ENCODE peak calls at places on chromosomes 6 and 20, in ten cellular contexts. B is cardiac muscle cell; O is adrenal gland; Q is PC-3; R is CD8-positive, alpha-beta T cell; D is CD8-positive, alpha-beta memory T cell; V is GM23338; I is heart right ventricle; C is A549; P is transverse colon. X is an unnamed sample.

GRCh38 chr6:149431905-149432775 is 32.1 kb downstream of the SUMO4 start:
- DNase-seq in V (peak; percentile 97), Q (peak; percentile 87), D (peak; percentile 81), O (peak; percentile 88), I (peak; percentile 87), B (peak; percentile 88), C (peak; percentile 80), P (peak; percentile 93), R (peak; percentile 80), X (peak; percentile 93)

GRCh38 chr6:142030115-142030619 is 102.6 kb upstream of the GJE1 start:
- DNase-seq in B (peak; percentile 76), V (peak; percentile 68), D (no peak), Q (no peak), C (no peak), P (no peak), O (no peak), R (no peak), I (no peak), X (no peak)

GRCh38 chr20:63751471-63752271 is 12.1 kb downstream of the SLC2A4RG start:
- DNase-seq in C (no peak), O (no peak), B (no peak), I (no peak), R (no peak), D (no peak), P (no peak), V (peak; percentile 61), Q (no peak), X (peak; percentile 76)

GRCh38 chr6:123965894-123966293 is 162.2 kb downstream of the NKAIN2 start:
- DNase-seq in D (no peak), O (no peak), V (peak; percentile 88), R (no peak), P (no peak), C (peak; percentile 7), I (no peak), Q (peak; percentile 10), B (peak; percentile 5), X (no peak)

GRCh38 chr20:840858-841567 is 7.5 kb downstream of the FAM110A start:
- DNase-seq in C (no peak), O (no peak), R (no peak), D (peak; percentile 20), P (peak; percentile 74), B (no peak), Q (peak; percentile 57), I (no peak), V (peak; percentile 70), X (no peak)

GRCh38 chr6:5314191-5314865 is 53.0 kb downstream of the FARS2 start:
- DNase-seq in P (no peak), B (no peak), Q (no peak), O (no peak), V (no peak), R (no peak), D (no peak), I (no peak), C (no peak), X (no peak)

GRCh38 chr6:6810727-6811126 is 222.2 kb downstream of the LY86 start:
- DNase-seq in P (peak; percentile 20), C (no peak), B (no peak), I (no peak), Q (no peak), R (no peak), O (no peak), D (no peak), V (no peak), X (no peak)

GRCh38 chr20:38501858-38502431 is 29.3 kb downstream of the RALGAPB start:
- DNase-seq in D (no peak), P (no peak), B (no peak), Q (no peak), I (no peak), C (no peak), R (no peak), V (no peak), O (no peak), X (no peak)

GRCh38 chr6:114000066-114000465 is 29.1 kb upstream of the HDAC2 start:
- DNase-seq in O (no peak), R (no peak), B (no peak), C (no peak), I (no peak), V (no peak), Q (peak; percentile 86), P (no peak), D (no peak), X (no peak)

DNA sequence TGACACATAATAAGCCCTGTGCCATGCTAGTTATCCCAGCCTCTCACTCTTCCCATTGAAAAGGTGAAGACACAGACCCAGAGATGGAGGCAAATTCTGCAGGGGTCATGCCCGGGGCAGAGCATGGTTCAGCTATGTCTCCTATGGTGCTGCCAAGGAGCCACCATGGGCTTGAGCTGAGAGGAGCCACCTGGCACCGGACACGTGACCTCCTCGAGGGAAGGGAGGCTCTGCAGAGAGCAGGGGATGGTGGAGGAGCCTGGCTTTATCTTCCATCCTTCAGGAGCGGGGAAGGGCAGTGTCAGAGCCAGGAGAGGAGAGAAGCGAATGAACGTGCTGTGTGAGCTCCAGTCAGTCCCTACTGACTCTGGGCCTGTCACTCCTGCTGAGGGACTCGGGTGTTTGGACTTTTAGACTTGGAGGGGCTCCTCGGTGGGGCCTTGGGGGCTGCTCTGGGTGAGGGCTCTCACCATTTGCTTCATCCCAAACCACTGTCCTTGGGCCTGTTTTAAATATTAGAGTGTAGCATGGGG is 11.1 kb upstream of the CCN5 start:
- DNase-seq in C (no peak), O (no peak), I (no peak), P (no peak), V (no peak), Q (no peak), B (no peak), R (no peak), D (no peak), X (no peak)
- H3K4me1 ChIP-seq in C (peaks cover 37% of the 10 kb centered on the region), O (peaks cover 26% of the 10 kb centered on the region), I (peaks cover 33% of the 10 kb centered on the region), P (peaks cover 9% of the 10 kb centered on the region), V (peaks cover 15% of the 10 kb centered on the region), Q (peaks cover 15% of the 10 kb centered on the region), B (peaks cover 9% of the 10 kb centered on the region), R (no peaks in the 10 kb centered on the region), D (no peaks in the 10 kb centered on the region), X (no peaks in the 10 kb centered on the region)

DNA sequence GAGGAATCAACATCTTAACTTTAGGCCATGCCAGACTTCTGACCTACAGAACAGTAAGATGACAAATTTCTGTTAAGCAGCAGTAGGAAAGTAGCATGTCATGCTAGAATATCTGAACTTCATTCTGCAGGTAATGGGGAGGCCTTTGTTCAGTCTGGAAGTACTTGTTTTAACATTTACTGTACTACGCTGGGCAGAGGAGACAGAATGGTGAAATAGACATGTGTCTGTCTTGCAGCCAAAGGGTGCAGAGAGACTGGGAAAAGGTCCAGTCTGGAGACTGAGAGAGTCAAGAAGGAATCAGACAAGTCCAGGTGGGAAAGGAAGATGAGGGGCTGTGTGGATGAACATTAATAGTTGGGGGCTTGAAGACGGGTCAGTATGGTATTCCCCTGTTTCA is 17.5 kb upstream of the ZBTB2 start:
- DNase-seq in P (no peak), O (no peak), D (no peak), Q (no peak), C (no peak), B (no peak), V (no peak), I (no peak), R (no peak), X (no peak)
- H3K27ac ChIP-seq in P (no peak overlapping the region), O (no peak overlapping the region), D (no peak overlapping the region), Q (no peak overlapping the region), C (no peak overlapping the region), B (peak overlapping the region; percentile 47), V (no peak overlapping the region), I (no peak overlapping the region), R (no peak overlapping the region), X (no peak overlapping the region)

DNA sequence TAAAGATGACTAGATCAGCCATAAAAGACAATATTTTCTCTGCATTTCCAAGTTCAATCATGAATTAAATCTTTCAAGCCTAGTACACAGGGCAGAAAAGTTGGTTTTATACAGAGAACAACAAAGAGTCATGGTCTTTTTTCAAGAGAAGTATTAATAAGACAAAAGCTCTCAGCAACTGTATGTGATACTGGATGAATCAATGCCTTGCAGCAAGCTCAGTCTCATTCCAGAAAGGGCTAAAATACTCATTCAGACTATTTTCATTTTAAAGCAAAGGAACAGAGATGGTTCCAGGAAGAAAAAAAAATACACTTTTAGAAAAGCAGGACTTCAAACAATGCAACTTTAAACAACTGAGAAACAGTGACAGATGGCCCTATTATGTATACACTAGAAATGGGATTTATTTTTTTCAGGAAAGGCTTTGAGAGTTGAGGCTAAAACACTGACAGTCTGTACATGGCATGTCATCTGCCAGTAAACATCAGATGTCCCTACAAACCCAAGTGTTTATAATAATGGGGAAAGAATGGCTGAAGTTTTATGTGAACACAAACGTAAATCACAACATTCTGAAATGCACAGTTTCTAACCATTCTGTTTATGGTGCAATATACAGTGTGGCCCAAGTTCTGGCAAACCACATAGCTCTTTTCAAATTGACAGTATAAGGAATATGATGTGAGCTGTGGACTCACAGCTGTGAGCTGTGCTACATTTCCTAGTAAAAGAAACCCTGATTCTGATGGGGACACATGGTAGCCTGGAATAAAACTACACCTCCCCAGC is 114.3 kb upstream of the DST start:
- DNase-seq in R (no peak), C (no peak), B (no peak), O (no peak), V (no peak), P (no peak), Q (no peak), D (no peak), I (no peak), X (no peak)
- H3K4me1 ChIP-seq in R (no peaks in the 10 kb centered on the region), C (peaks cover 51% of the 10 kb centered on the region), B (peaks cover 21% of the 10 kb centered on the region), O (peaks cover 6% of the 10 kb centered on the region), V (peaks cover 85% of the 10 kb centered on the region), P (peaks cover 44% of the 10 kb centered on the region), Q (peaks cover 38% of the 10 kb centered on the region), D (no peaks in the 10 kb centered on the region), I (peaks cover 44% of the 10 kb centered on the region), X (no peaks in the 10 kb centered on the region)

GRCh38 chr6:90195094-90195793 is 101.4 kb downstream of the BACH2 start:
- DNase-seq in V (no peak), B (no peak), Q (no peak), D (no peak), I (no peak), C (no peak), P (no peak), O (no peak), R (no peak), X (no peak)
- H3K27ac ChIP-seq in V (no peak overlapping the region), B (peak overlapping the region; percentile 58), Q (no peak overlapping the region), D (no peak overlapping the region), I (peak overlapping the region; percentile 46), C (no peak overlapping the region), P (no peak overlapping the region), O (no peak overlapping the region), R (peak overlapping the region; percentile 6), X (no peak overlapping the region)

DNA sequence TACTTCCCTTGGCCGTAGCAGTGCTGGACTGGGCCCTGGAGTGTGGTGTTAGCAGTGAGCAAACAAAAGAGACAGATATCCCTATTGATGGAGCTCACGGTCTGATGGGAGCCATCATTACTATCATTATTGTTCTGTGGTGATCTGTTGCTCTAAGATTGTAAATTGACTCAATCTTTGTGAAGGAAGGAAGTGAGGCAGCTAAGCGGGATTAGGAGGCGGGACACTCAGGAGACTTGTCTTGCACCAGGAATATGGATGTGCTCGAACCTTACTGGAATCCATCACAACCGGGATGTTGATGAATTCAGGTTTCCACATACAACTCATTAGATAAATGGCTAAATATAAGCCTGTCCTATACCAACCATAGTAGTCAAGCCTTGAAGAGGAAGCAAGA is 25.5 kb upstream of the FAM50B start:
- DNase-seq in P (no peak), R (no peak), D (no peak), I (no peak), B (no peak), Q (no peak), O (no peak), C (no peak), V (no peak), X (no peak)
- H3K4me1 ChIP-seq in P (peaks cover 20% of the 10 kb centered on the region), R (no peaks in the 10 kb centered on the region), D (no peaks in the 10 kb centered on the region), I (peaks cover 23% of the 10 kb centered on the region), B (no peaks in the 10 kb centered on the region), Q (peaks cover 57% of the 10 kb centered on the region), O (peaks cover 8% of the 10 kb centered on the region), C (peaks cover 22% of the 10 kb centered on the region), V (no peaks in the 10 kb centered on the region), X (no peaks in the 10 kb centered on the region)

X was measured in aorta.